ENCODE peak calls at places on chromosomes 13 and 19, in four cellular contexts. N, D, T and C are unnamed samples.
A peak's percentile ranks its signal among the peaks of the same experiment; 100 is the strongest.

GRCh38 chr19:15010497-15011255 is 31.0 kb upstream of the SLC1A6 start:
- DNase-seq in N (no peak), D (no peak), T (no peak), C (no peak)

GRCh38 chr13:110329798-110330461 is 22.8 kb downstream of the COL4A2 start:
- DNase-seq in N (no peak), D (no peak), T (no peak), C (no peak)

GRCh38 chr13:109180905-109181425 is 551.6 kb downstream of the MYO16 start:
- DNase-seq in N (peak; percentile 6), D (no peak), T (no peak), C (no peak)

GRCh38 chr13:109869312-109870237 is 83.2 kb upstream of the IRS2 start:
- DNase-seq in N (no peak), D (no peak), T (peak; percentile 87), C (peak; percentile 10)

GRCh38 chr13:110499621-110500281 is 61.8 kb downstream of the RAB20 start:
- DNase-seq in N (no peak), D (no peak), T (peak; percentile 31), C (no peak)

GRCh38 chr19:17347877-17348276 is 10.5 kb downstream of the GTPBP3 start:
- DNase-seq in N (no peak), D (no peak), T (no peak), C (no peak)

GRCh38 chr13:48575014-48575413 is 42.1 kb upstream of the RCBTB2 start:
- DNase-seq in N (no peak), D (no peak), T (no peak), C (no peak)

GRCh38 chr13:29472317-29472961 is 123.0 kb downstream of the SLC7A1 start:
- DNase-seq in N (peak; percentile 59), D (no peak), T (peak; percentile 65), C (peak; percentile 69)

GRCh38 chr13:91291078-91291477 is 56.4 kb upstream of the MIR17HG start:
- DNase-seq in N (no peak), D (no peak), T (no peak), C (no peak)

GRCh38 chr19:41218615-41219507 is at the start of gene AXL:
- DNase-seq in N (peak; percentile 25), D (no peak), T (peak; percentile 90), C (peak; percentile 48)

GRCh38 chr13:111557921-111558699 is 237.7 kb downstream of the TEX29 start:
- DNase-seq in N (no peak), D (no peak), T (no peak), C (no peak)

GRCh38 chr19:40219721-40220276 is 1.6 kb upstream of the TTC9B start:
- DNase-seq in N (no peak), D (no peak), T (peak; percentile 85), C (no peak)

GRCh38 chr19:35459414-35460082 is 11.5 kb downstream of the FFAR2 start:
- DNase-seq in N (peak; percentile 67), D (no peak), T (no peak), C (peak; percentile 5)

GRCh38 chr13:99605417-99606321 is 104.4 kb downstream of the TM9SF2 start:
- DNase-seq in N (peak; percentile 78), D (no peak), T (peak; percentile 26), C (peak; percentile 16)

GRCh38 chr13:28754698-28755545 is 36.2 kb upstream of the SLC46A3 start:
- DNase-seq in N (peak; percentile 11), D (no peak), T (peak; percentile 40), C (peak; percentile 41)

GRCh38 chr19:33205110-33205509 is 11.0 kb downstream of the LRP3 start:
- DNase-seq in N (no peak), D (no peak), T (no peak), C (no peak)

GRCh38 chr19:2032296-2032941 is 16.9 kb upstream of the BTBD2 start:
- DNase-seq in N (no peak), D (no peak), T (peak; percentile 88), C (no peak)

GRCh38 chr13:47426126-47426849 is 529.4 kb upstream of the HTR2A start:
- DNase-seq in N (no peak), D (no peak), T (no peak), C (no peak)

GRCh38 chr19:19627716-19628498 is at the start of gene LPAR2:
- DNase-seq in N (no peak), D (no peak), T (no peak), C (no peak)

GRCh38 chr13:23921451-23921888 is 24.2 kb upstream of the C1QTNF9B start:
- DNase-seq in N (peak; percentile 18), D (no peak), T (peak; percentile 16), C (peak; percentile 18)

GRCh38 chr13:43316997-43317396 is 293.6 kb downstream of the DNAJC15 start:
- DNase-seq in N (no peak), D (no peak), T (no peak), C (no peak)

GRCh38 chr13:42047561-42048322 is 706 bp upstream of the DGKH start:
- DNase-seq in N (no peak), D (peak; percentile 8), T (peak; percentile 64), C (peak; percentile 35)

GRCh38 chr13:20344836-20345490 is 112.8 kb upstream of the GJB6 start:
- DNase-seq in N (no peak), D (no peak), T (no peak), C (no peak)

GRCh38 chr13:43905435-43906031 is 25.8 kb downstream of the LACC1 start:
- DNase-seq in N (peak; percentile 55), D (no peak), T (peak; percentile 59), C (peak; percentile 26)

GRCh38 chr13:26280822-26281221 is 26.9 kb downstream of the CDK8 start:
- DNase-seq in N (peak; percentile 4), D (no peak), T (no peak), C (no peak)

GRCh38 chr13:98484289-98485219 is 92.4 kb downstream of the STK24 start:
- DNase-seq in N (peak; percentile 91), D (no peak), T (peak; percentile 96), C (peak; percentile 81)

GRCh38 chr13:72839831-72840426 is 58.0 kb downstream of the PIBF1 start:
- DNase-seq in N (peak; percentile 56), D (peak; percentile 3), T (peak; percentile 60), C (peak; percentile 22)

GRCh38 chr13:62631614-62632013 is 1216.0 kb upstream of the PCDH20 start:
- DNase-seq in N (no peak), D (no peak), T (no peak), C (no peak)

GRCh38 chr19:55699221-55699620 is 24.2 kb downstream of the EPN1 start:
- DNase-seq in N (no peak), D (no peak), T (no peak), C (no peak)

DNA sequence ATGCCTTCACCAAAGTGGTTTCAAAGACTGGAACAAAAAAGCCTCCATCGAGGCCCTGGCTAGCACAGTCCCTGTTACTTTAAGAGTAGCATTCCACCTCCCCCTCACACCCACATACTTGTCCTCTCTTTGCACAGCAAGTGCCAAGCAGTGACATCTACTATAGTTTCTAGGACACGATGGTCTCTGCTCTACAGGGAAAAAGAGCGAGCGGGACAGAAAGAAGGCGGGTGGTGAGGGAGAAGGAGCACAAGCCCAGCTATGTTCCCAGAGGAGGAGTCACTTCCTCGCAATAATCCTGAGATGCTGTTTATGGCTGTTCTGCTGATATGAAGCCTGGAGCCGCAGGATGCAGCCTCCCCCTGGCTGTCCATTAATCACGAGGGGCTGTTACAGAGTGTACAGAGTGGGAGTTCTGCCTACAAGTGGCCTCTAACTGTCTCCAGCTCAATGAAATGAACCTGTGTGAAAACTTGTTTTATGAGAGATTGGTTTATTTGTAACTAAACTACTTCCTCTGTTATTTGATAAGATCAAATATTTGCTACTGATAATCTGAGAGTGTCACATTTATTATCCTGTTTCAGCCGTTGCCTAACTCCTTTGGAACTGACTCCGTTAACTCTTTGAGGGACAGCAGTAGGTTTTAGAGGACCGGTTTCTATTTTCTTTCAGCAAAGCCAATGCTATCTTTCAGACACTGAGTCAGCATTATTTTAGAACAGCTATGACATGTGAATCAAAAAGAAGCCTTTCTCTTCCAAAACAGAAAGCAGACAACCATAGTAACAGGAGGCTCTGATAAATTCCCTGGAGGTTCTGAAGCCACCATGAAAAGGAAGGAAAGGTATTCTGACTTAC is 208.0 kb downstream of the SPRY2 start:
- DNase-seq in N (peak; percentile 0), D (no peak), T (peak; percentile 81), C (no peak)
- TF ChIP-seq MAX in N (no peak), D (no peak), T (peak; percentile 34), C (no peak)

GRCh38 chr19:13946414-13946813 is 5.9 kb upstream of the DCAF15 start:
- DNase-seq in N (no peak), D (no peak), T (no peak), C (no peak)
- TF ChIP-seq BHLHE40 in N (no peak), D (no peak), T (no peak), C (no peak)

GRCh38 chr13:95385373-95385772 is 84.1 kb upstream of the ABCC4 start:
- DNase-seq in N (no peak), D (no peak), T (no peak), C (no peak)

GRCh38 chr13:95378603-95379002 is 77.4 kb upstream of the ABCC4 start:
- DNase-seq in N (no peak), D (no peak), T (no peak), C (no peak)

GRCh38 chr13:95382906-95383305 is 81.7 kb upstream of the ABCC4 start:
- DNase-seq in N (no peak), D (no peak), T (no peak), C (no peak)

GRCh38 chr13:95385808-95386207 is 84.6 kb upstream of the ABCC4 start:
- DNase-seq in N (no peak), D (no peak), T (no peak), C (no peak)

GRCh38 chr13:95382411-95382810 is 81.2 kb upstream of the ABCC4 start:
- DNase-seq in N (no peak), D (no peak), T (no peak), C (no peak)
- TF ChIP-seq CEBPB in N (no peak), D (no peak), T (no peak), C (no peak)

DNA sequence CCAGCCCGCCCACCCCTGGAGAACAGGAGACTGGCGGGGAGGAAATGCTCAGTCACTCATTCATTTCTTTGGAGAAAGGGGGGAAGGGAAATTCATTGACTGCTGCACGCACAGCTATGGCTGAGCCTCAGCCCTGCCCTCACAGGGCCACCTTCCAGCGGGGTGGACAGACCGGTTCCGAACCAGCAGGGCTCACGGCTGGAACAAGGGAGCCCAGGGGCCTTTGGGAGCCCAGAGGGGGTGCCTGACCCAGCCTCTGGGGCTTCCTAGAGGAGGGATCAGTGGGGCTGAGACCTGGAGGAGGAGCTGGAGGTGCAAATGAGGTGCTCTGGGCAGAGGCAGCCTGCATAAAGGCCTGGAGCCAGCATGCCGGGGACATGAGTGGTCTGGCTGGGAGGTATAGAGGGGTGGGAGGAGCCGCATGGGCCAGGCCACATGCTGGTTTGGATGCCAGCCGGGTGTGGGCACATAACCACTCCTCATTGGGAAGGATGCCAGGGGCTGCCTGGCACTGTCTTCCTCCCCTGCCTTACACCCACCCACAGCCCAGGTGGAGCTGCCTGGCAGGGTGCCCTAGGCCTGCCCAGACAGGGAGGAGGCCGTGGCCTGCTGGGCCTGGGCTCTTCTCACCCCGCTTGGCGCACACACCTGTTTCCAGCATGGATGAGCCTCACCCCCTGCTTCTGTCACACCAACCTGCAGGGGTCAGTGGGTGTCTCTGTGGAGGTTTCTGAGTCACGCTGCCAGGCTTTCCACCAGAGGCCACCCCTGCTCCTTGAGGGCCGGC is 26.9 kb downstream of the PPP5C start:
- DNase-seq in N (no peak), D (no peak), T (peak; percentile 93), C (no peak)
- TF ChIP-seq MAX in N (no peak), D (no peak), T (peak; percentile 93), C (no peak)